ENCODE peak calls at places on chromosomes 7 and 10, in four cellular contexts. B is memory B cell, M is T-cell, N is NCI-H748 treated with DMSO at 0.1 percent for 48 hours. C is an unnamed sample.

GRCh38 chr10:22338260-22338894 is 6.9 kb upstream of the SPAG6 start:
- DNase-seq in N (no peak), M (no peak), B (no peak), C (no peak)

GRCh38 chr10:79344502-79345195 is 2.6 kb upstream of the PPIF start:
- DNase-seq in B (no peak), N (no peak), M (no peak), C (no peak)

GRCh38 chr10:22515009-22515408 is 169.7 kb downstream of the SPAG6 start:
- DNase-seq in B (no peak), M (no peak), N (no peak), C (no peak)

GRCh38 chr10:26679588-26679987 is 17.9 kb upstream of the PDSS1 start:
- DNase-seq in B (no peak), M (no peak), N (no peak), C (no peak)

GRCh38 chr7:121369462-121369861 is 26.6 kb downstream of the FAM3C start:
- DNase-seq in M (no peak), N (no peak), B (no peak), C (no peak)

GRCh38 chr10:60818134-60818770 is 40.0 kb downstream of the CDK1 start:
- DNase-seq in B (no peak), M (no peak), N (no peak), C (no peak)

GRCh38 chr7:16585540-16585939 is 58.9 kb downstream of the LRRC72 start:
- DNase-seq in M (no peak), N (no peak), B (no peak), C (no peak)

GRCh38 chr10:131724891-131725735 is 175.7 kb upstream of the PPP2R2D start:
- DNase-seq in M (no peak), B (no peak), N (no peak), C (no peak)

GRCh38 chr10:25808372-25808771 is 125.7 kb upstream of the MYO3A start:
- DNase-seq in B (no peak), N (no peak), M (no peak), C (no peak)

GRCh38 chr7:27149817-27150567 is 2.4 kb downstream of the HOXA3 start:
- DNase-seq in M (no peak), B (no peak), N (no peak), C (no peak)

GRCh38 chr10:32139223-32140073 is 83.2 kb upstream of the KIF5B start:
- DNase-seq in N (no peak), B (no peak), M (no peak), C (peak)

GRCh38 chr10:49735161-49735560 is 27.0 kb downstream of the OGDHL start:
- DNase-seq in B (no peak), M (no peak), N (no peak), C (no peak)

GRCh38 chr7:28996836-28997235 is 38.7 kb upstream of the TRIL start:
- DNase-seq in N (no peak), M (no peak), B (no peak), C (no peak)

GRCh38 chr10:29948971-29949370 is 110.4 kb downstream of the JCAD start:
- DNase-seq in B (no peak), M (no peak), N (no peak), C (no peak)

GRCh38 chr10:36421999-36422398 is 703.4 kb upstream of the ANKRD30A start:
- DNase-seq in B (no peak), N (no peak), M (no peak), C (no peak)

GRCh38 chr10:28595618-28596017 is 62.7 kb downstream of the WAC start:
- DNase-seq in M (no peak), B (no peak), N (no peak), C (no peak)

GRCh38 chr7:94509879-94510581 is 421 bp downstream of the CASD1 start:
- DNase-seq in B (peak), M (peak), N (peak), C (peak)

GRCh38 chr7:103447073-103447960 is 1.3 kb upstream of the SLC26A5 start:
- DNase-seq in M (no peak), N (peak), B (no peak), C (peak)

GRCh38 chr7:117993377-117994003 is 120.2 kb upstream of the CTTNBP2 start:
- DNase-seq in B (no peak), N (no peak), M (no peak), C (peak)

GRCh38 chr7:50335795-50336754 is 31.6 kb downstream of the IKZF1 start:
- DNase-seq in B (no peak), N (no peak), M (peak), C (peak)